ENCODE peak calls at places on chromosomes 7 and 10, in five cellular contexts. N is bronchial epithelial cell, E is K562, D is right atrium auricular region, X is AG09319. B is an unnamed sample.

GRCh38 chr7:80908360-80908797 is 10.5 kb downstream of the SEMA3C start:
- DNase-seq in N (no peak), E (no peak), D (no peak), X (no peak), B (no peak)

GRCh38 chr7:65509368-65510186 is 135.9 kb downstream of the ZNF92 start:
- DNase-seq in N (no peak), E (no peak), D (no peak), X (no peak), B (no peak)

GRCh38 chr7:91566333-91566732 is 302.1 kb downstream of the FZD1 start:
- DNase-seq in N (no peak), E (no peak), D (no peak), X (no peak), B (no peak)

GRCh38 chr7:114426824-114427223 is 12.2 kb downstream of the FOXP2 start:
- DNase-seq in N (peak; percentile 33), E (no peak), D (no peak), X (no peak), B (peak; percentile 14)

GRCh38 chr7:130292682-130293257 is at the start of gene CPA4:
- DNase-seq in N (peak; percentile 99), E (no peak), D (no peak), X (peak; percentile 67), B (peak; percentile 95)

GRCh38 chr7:45874408-45875131 is 1.7 kb upstream of the CCDC201 start:
- DNase-seq in N (peak; percentile 87), E (no peak), D (peak; percentile 7), X (peak; percentile 34), B (peak; percentile 25)

GRCh38 chr10:944034-944831 is 12.7 kb upstream of the LARP4B start:
- DNase-seq in N (peak; percentile 40), E (no peak), D (peak; percentile 79), X (peak; percentile 52), B (no peak)

GRCh38 chr7:39979406-39980073 is 29.5 kb downstream of the CDK13 start:
- DNase-seq in N (no peak), E (no peak), D (no peak), X (no peak), B (no peak)

GRCh38 chr10:123800299-123800698 is 91.3 kb downstream of the CPXM2 start:
- DNase-seq in N (peak; percentile 5), E (peak; percentile 53), D (peak; percentile 57), X (no peak), B (no peak)

GRCh38 chr10:5443429-5443828 is 31.1 kb downstream of the NET1 start:
- DNase-seq in N (no peak), E (no peak), D (no peak), X (no peak), B (no peak)

GRCh38 chr10:24952701-24953349 is 419 bp upstream of the PRTFDC1 start:
- DNase-seq in N (no peak), E (peak; percentile 77), D (no peak), X (no peak), B (no peak)
- TF ChIP-seq CTCF in N (peak; percentile 24), E (peak; percentile 37), D (peak; percentile 44), X (no peak), B (no peak)

DNA sequence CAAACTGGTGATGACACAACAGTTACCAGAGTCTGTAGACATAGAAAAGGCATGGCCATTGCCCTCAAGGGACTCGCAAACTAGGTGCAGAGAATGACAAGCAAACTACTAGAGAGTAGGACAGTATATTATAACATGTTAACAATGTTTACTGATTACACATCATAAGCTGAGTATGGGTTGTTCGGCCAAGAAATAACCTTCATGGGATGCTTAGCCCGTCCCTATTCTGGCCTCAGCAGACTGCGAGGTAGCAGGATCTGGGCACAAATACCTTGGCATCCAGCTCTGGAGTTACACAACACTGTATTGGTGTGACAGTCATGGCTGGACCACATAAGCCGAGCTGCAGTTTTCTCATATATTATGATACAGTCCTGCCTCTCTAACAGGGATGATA is 51.4 kb downstream of the ABCB4 start:
- DNase-seq in N (no peak), E (no peak), D (no peak), X (no peak), B (no peak)
- TF ChIP-seq CTCF in N (no peak), E (no peak), D (no peak), X (no peak), B (no peak)

GRCh38 chr10:95456486-95456885 is 104.7 kb downstream of the SORBS1 start:
- DNase-seq in N (peak; percentile 34), E (no peak), D (no peak), X (no peak), B (no peak)
- TF ChIP-seq CTCF in N (no peak), E (no peak), D (no peak), X (no peak), B (no peak)

GRCh38 chr7:44756904-44757303 is 8.3 kb downstream of the ZMIZ2 start:
- DNase-seq in N (no peak), E (no peak), D (no peak), X (no peak), B (no peak)
- TF ChIP-seq CTCF in N (no peak), E (no peak), D (no peak), X (no peak), B (no peak)

DNA sequence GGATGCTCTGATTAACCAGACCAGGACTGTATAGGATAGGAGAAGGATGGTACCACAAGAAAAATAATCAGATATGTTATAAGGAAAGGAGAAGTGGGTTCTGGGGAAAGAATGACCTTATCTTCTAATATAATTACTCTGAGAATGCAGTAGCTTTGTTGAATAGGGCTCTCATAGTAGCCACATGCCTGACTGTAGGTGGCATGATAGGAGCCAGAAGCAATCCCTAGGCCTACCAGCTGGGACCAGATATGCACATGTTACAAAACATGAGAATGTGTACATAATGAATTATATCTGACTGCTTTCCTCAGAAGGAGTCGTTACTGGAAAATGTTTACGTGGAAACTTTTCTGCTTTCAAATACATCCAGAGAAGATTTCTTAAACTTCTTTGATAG is 53.2 kb upstream of the FAM3C start:
- DNase-seq in N (peak; percentile 32), E (no peak), D (no peak), X (no peak), B (peak; percentile 6)
- TF ChIP-seq CTCF in N (peak; percentile 3), E (peak; percentile 19), D (no peak), X (no peak), B (no peak)

GRCh38 chr10:102112210-102112817 is 7.9 kb downstream of the LDB1 start:
- DNase-seq in N (no peak), E (peak; percentile 73), D (no peak), X (no peak), B (no peak)
- TF ChIP-seq CTCF in N (peak; percentile 8), E (peak; percentile 71), D (no peak), X (peak; percentile 10), B (peak; percentile 23)

GRCh38 chr10:125101581-125101980 is 58.8 kb downstream of the CTBP2 start:
- DNase-seq in N (no peak), E (no peak), D (no peak), X (no peak), B (no peak)

GRCh38 chr10:125102216-125102615 is 58.1 kb downstream of the CTBP2 start:
- DNase-seq in N (peak; percentile 58), E (no peak), D (no peak), X (peak; percentile 36), B (peak; percentile 62)

GRCh38 chr10:125103466-125104377 is 56.6 kb downstream of the CTBP2 start:
- DNase-seq in N (no peak), E (no peak), D (no peak), X (no peak), B (no peak)

GRCh38 chr10:125104559-125104958 is 55.8 kb downstream of the CTBP2 start:
- DNase-seq in N (no peak), E (no peak), D (no peak), X (no peak), B (no peak)

DNA sequence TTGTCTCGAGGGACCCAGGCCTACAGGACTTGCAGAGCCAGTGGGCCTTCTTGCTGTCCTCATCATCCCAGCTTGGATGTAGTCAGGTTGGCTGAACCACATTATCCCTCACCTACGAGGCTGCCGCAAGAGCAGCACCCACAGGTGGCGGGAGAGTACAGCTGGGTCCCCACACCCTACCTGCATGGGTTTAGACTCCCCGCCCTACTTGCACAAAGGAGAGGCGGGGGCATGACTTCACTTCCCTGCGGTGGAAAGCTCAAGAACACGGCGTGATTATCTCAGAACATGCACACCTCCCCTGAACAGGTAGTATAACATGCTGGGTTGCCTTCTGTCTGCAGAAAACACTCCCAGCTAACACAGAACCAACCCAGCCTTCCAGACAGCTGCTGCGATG is 57.5 kb downstream of the CTBP2 start:
- DNase-seq in N (peak; percentile 45), E (no peak), D (no peak), X (no peak), B (no peak)
- TF ChIP-seq CTCF in N (peak; percentile 22), E (no peak), D (no peak), X (no peak), B (no peak)

GRCh38 chr10:98264378-98265065 is 3.5 kb downstream of the LOXL4 start:
- DNase-seq in N (no peak), E (no peak), D (peak; percentile 57), X (no peak), B (no peak)

GRCh38 chr10:98260752-98261151 is 7.2 kb downstream of the LOXL4 start:
- DNase-seq in N (no peak), E (no peak), D (peak; percentile 52), X (no peak), B (no peak)

GRCh38 chr10:98263088-98263487 is 4.9 kb downstream of the LOXL4 start:
- DNase-seq in N (no peak), E (no peak), D (no peak), X (no peak), B (no peak)

GRCh38 chr10:98261436-98262277 is 6.3 kb downstream of the LOXL4 start:
- DNase-seq in N (no peak), E (no peak), D (peak; percentile 42), X (no peak), B (no peak)

DNA sequence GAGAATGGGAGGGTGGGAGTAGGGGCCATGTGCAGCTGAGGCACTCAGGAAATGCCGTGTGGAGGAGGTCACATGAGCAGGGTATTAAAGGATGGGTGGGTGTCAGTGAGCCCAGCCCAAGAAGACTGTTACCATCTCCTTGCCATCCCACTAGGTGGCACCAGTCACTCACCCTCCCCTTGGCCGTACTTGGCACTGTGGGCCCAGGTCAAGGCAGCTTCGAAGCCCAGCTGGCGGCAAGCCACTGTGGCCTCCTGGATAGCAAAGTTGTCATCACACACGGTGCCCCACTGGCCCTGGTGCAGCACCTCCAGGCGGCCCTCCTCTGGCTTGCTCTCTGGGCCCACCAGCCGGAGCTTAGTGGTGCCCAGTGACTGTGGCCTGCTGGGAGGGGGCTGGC is 5.4 kb downstream of the LOXL4 start:
- DNase-seq in N (peak; percentile 38), E (peak; percentile 18), D (peak; percentile 59), X (no peak), B (peak; percentile 70)
- TF ChIP-seq CTCF in N (peak; percentile 85), E (peak; percentile 25), D (peak; percentile 25), X (peak; percentile 51), B (peak; percentile 55)

GRCh38 chr10:60848126-60848525 is 69.8 kb downstream of the CDK1 start:
- DNase-seq in N (no peak), E (no peak), D (no peak), X (peak; percentile 47), B (peak; percentile 20)
- TF ChIP-seq CTCF in N (no peak), E (no peak), D (no peak), X (no peak), B (no peak)